ENCODE peak calls at places on chromosomes 7 and 10, in seven cellular contexts. S, U, G, W, D, K and R are unnamed samples.

GRCh38 chr10:8346861-8347260 is 292.4 kb downstream of the GATA3 start:
- DNase-seq in K (no peak), W (no peak), D (no peak), G (no peak), U (no peak), S (peak; percentile 14), R (peak; percentile 85)

GRCh38 chr7:74480861-74481417 is 27.2 kb downstream of the GTF2IRD1 start:
- DNase-seq in D (peak; percentile 49), G (no peak), K (peak; percentile 81), W (peak; percentile 89), S (peak; percentile 56), U (peak; percentile 51), R (no peak)

GRCh38 chr7:18778594-18778993 is 283.0 kb downstream of the HDAC9 start:
- DNase-seq in W (no peak), S (no peak), D (no peak), G (no peak), K (no peak), U (peak; percentile 63), R (no peak)

GRCh38 chr7:22094413-22095304 is 149.0 kb upstream of the CDCA7L start:
- DNase-seq in W (no peak), D (no peak), U (peak; percentile 10), S (no peak), G (no peak), K (no peak), R (no peak)

GRCh38 chr10:24882047-24882698 is 70.2 kb downstream of the PRTFDC1 start:
- DNase-seq in W (no peak), G (no peak), S (no peak), D (no peak), U (peak; percentile 60), K (no peak), R (no peak)

GRCh38 chr10:101845903-101846302 is 2.3 kb upstream of the KCNIP2 start:
- DNase-seq in W (no peak), S (no peak), G (no peak), D (no peak), U (no peak), K (no peak), R (no peak)

GRCh38 chr10:21649441-21649872 is 115.4 kb downstream of the MLLT10 start:
- DNase-seq in K (no peak), U (no peak), D (no peak), G (no peak), W (no peak), S (no peak), R (no peak)

GRCh38 chr7:17041324-17041723 is 159.5 kb upstream of the AGR3 start:
- DNase-seq in W (no peak), K (no peak), D (no peak), G (no peak), U (peak; percentile 96), S (no peak), R (no peak)

GRCh38 chr10:77405771-77406241 is 231.8 kb downstream of the KCNMA1 start:
- DNase-seq in D (peak; percentile 34), U (peak; percentile 80), G (peak; percentile 53), K (peak; percentile 92), W (peak; percentile 89), S (peak; percentile 89), R (peak; percentile 97)

GRCh38 chr10:72310636-72311035 is 36.9 kb downstream of the DDIT4 start:
- DNase-seq in G (no peak), U (peak; percentile 46), S (no peak), K (no peak), D (no peak), W (no peak), R (no peak)

GRCh38 chr10:42896735-42897134 is 114.1 kb downstream of the BMS1 start:
- DNase-seq in D (no peak), U (no peak), K (no peak), G (no peak), S (no peak), W (no peak), R (no peak)

GRCh38 chr10:24393206-24393605 is 184.3 kb downstream of the KIAA1217 start:
- DNase-seq in W (no peak), S (peak; percentile 73), U (no peak), D (no peak), G (no peak), K (no peak), R (no peak)

GRCh38 chr7:2824678-2825461 is 19.2 kb downstream of the GNA12 start:
- DNase-seq in G (no peak), K (no peak), W (no peak), D (no peak), U (peak; percentile 37), S (no peak), R (peak; percentile 79)

GRCh38 chr7:44158060-44158872 is 17.1 kb upstream of the MYL7 start:
- DNase-seq in W (no peak), S (no peak), D (no peak), U (no peak), G (no peak), K (peak; percentile 55), R (peak; percentile 37)

GRCh38 chr7:91683823-91684222 is 196.7 kb downstream of the MTERF1 start:
- DNase-seq in S (no peak), W (no peak), G (no peak), U (peak; percentile 22), D (no peak), K (no peak), R (no peak)

GRCh38 chr10:98534046-98534445 is 87.3 kb upstream of the HPS1 start:
- DNase-seq in G (no peak), U (no peak), W (no peak), K (no peak), D (no peak), S (no peak), R (no peak)

GRCh38 chr7:54704851-54705250 is 54.2 kb downstream of the SEC61G start:
- DNase-seq in K (no peak), G (no peak), S (no peak), D (no peak), W (no peak), U (no peak), R (no peak)

DNA sequence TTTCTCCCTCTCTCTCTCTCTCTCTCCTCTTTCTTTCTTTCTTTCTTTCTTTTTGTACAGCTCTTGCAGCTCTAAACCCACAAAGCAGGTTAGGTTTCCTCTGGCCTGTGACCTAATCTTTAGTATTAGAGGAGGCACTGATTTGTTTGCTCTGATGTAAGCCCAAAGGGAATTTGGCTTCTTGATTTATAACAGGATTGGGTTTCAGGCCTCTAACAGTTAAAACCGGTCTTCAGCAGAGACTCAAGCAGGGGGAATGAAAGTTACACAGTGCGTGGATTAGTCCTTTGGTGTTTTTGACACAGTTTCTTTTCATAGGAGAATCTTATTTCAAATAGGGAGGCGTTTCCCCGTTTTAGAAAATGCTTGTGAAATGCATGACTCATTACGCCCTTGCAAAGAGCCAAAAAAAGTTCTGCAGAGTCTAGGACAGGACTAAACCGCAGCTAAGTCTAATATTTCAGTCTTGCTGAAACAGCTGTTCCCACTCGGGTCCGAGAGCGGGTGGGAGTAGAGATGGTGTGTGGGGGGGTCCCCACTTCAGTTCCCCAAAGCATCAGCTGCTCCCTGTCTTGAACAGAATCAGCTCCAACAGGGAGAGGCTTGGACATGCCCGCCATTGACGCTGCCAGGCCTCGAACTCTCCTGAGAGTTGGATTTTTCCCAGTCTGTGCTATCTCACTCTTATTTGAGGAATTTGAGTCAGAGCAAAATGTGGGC is 296.5 kb upstream of the PITRM1 start:
- DNase-seq in G (peak; percentile 44), U (peak; percentile 96), K (peak; percentile 78), D (peak; percentile 62), S (peak; percentile 69), W (peak; percentile 80), R (no peak)
- H3K4me3 ChIP-seq in G (no peak overlapping the region), U (no peak overlapping the region), K (no peak overlapping the region), D (peak overlapping the region; percentile 45), S (no peak overlapping the region), W (peak overlapping the region; percentile 11), R (no peak overlapping the region)

DNA sequence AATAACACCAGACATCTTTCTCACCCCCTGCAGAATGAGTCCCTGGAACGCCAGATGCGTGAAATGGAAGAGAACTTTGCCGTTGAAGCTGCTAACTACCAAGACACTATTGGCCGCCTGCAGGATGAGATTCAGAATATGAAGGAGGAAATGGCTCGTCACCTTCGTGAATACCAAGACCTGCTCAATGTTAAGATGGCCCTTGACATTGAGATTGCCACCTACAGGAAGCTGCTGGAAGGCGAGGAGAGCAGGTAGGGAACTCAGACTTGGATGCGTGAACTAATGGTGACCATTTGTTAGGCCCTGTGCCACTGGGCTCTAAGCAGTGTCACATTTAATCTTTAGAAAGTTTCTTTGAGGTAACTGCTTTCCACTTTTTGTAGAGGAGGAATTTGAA is 7.1 kb downstream of the VIM start:
- DNase-seq in S (no peak), W (no peak), K (no peak), G (no peak), U (no peak), D (no peak), R (peak; percentile 72)
- H3K4me1 ChIP-seq in S (peaks cover 14% of the 10 kb centered on the region), W (peaks cover 39% of the 10 kb centered on the region), K (peaks cover 2% of the 10 kb centered on the region), G (peaks cover 10% of the 10 kb centered on the region), U (peaks cover 11% of the 10 kb centered on the region), D (peaks cover 71% of the 10 kb centered on the region), R (no peaks in the 10 kb centered on the region)

DNA sequence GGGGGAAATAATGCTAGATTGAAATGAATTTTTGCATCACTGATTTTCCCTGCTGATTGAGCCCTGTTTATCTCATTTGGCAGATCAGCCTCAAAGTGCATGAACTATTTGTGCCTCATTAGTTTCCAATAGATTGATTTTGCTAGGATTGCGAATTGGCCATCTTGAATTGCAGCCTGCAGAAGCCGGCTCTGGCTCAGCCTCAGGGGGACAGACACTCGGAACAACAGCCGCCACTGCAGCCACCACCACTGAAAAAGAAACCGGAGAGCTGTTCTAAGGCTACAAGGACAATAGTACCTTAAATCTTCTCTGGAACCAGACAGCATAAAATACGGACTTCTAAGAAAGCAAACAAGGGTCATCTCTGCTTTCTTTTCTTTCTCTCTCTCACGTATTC is 11.3 kb upstream of the SORBS1 start:
- DNase-seq in D (no peak), U (no peak), S (no peak), G (no peak), K (no peak), W (no peak), R (no peak)
- H3K4me3 ChIP-seq in D (peak overlapping the region; percentile 15), U (no peak overlapping the region), S (no peak overlapping the region), G (no peak overlapping the region), K (no peak overlapping the region), W (no peak overlapping the region), R (no peak overlapping the region)

GRCh38 chr10:4068255-4069028 is 283.4 kb upstream of the KLF6 start:
- DNase-seq in S (no peak), D (no peak), K (no peak), G (no peak), W (no peak), U (no peak), R (no peak)

GRCh38 chr10:4069491-4069890 is 284.5 kb upstream of the KLF6 start:
- DNase-seq in W (no peak), G (no peak), U (peak; percentile 66), S (no peak), D (no peak), K (no peak), R (no peak)

GRCh38 chr10:4070171-4070570 is 285.2 kb upstream of the KLF6 start:
- DNase-seq in K (no peak), W (no peak), S (no peak), G (no peak), U (no peak), D (no peak), R (no peak)

GRCh38 chr10:4073912-4074311 is 288.9 kb upstream of the KLF6 start:
- DNase-seq in S (no peak), U (peak; percentile 62), D (peak; percentile 41), W (no peak), G (no peak), K (peak; percentile 82), R (no peak)

DNA sequence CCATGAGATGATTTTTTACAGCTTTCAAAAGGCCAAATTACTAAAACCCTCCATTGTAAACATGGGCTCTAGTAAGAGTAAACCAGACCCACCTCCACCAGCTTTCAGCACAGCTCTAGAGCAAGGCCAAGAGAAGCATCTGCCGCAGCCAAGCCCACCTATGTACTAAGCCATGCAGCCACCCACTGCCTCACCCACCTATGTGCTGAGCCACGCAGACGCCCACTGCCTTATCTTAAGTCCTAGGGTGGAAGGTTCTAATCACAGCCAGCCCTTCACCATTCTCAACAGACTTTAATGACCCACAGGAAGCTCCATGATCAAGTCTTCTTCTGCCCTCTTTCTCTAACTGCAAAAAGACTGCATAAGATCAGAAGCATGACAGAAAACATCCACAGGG is 285.9 kb upstream of the KLF6 start:
- DNase-seq in G (no peak), D (no peak), K (no peak), W (no peak), S (no peak), U (no peak), R (no peak)
- H3K4me1 ChIP-seq in G (peaks cover 11% of the 10 kb centered on the region), D (peaks cover 44% of the 10 kb centered on the region), K (peaks cover 4% of the 10 kb centered on the region), W (peaks cover 10% of the 10 kb centered on the region), S (peaks cover 19% of the 10 kb centered on the region), U (peaks cover 18% of the 10 kb centered on the region), R (no peaks in the 10 kb centered on the region)